ENCODE peak calls at places on chromosomes 12 and 14, in seven cellular contexts. N is mesenchymal stem cell, K is IMR-90, W is trophoblast cell, U is H9, F is H1, Z is mesendoderm. Y is an unnamed sample.

GRCh38 chr12:132460571-132460970 is 29.4 kb upstream of the FBRSL1 start:
- DNase-seq in N (no peak), K (no peak), W (no peak), U (no peak), F (no peak), Z (peak; percentile 34), Y (no peak)

GRCh38 chr14:44701563-44702263 is 194.6 kb upstream of the FSCB start:
- DNase-seq in N (peak; percentile 16), K (peak; percentile 2), W (no peak), U (no peak), F (no peak), Z (peak; percentile 62), Y (no peak)

GRCh38 chr14:78725086-78725485 is 554.9 kb downstream of the NRXN3 start:
- DNase-seq in N (no peak), K (no peak), W (no peak), U (no peak), F (no peak), Z (peak; percentile 93), Y (no peak)

GRCh38 chr12:15143467-15143866 is 77.8 kb downstream of the RERG start:
- DNase-seq in N (no peak), K (no peak), W (no peak), U (no peak), F (no peak), Z (no peak), Y (no peak)

GRCh38 chr14:74988131-74988530 is 14.6 kb upstream of the EIF2B2 start:
- DNase-seq in N (peak; percentile 22), K (peak; percentile 75), W (peak; percentile 56), U (no peak), F (no peak), Z (peak; percentile 71), Y (no peak)

GRCh38 chr12:66803972-66804371 is 125.1 kb upstream of the GRIP1 start:
- DNase-seq in N (no peak), K (no peak), W (no peak), U (peak; percentile 45), F (no peak), Z (peak; percentile 17), Y (peak; percentile 32)

GRCh38 chr12:6033546-6033945 is 88.5 kb upstream of the ANO2 start:
- DNase-seq in N (no peak), K (no peak), W (no peak), U (no peak), F (no peak), Z (no peak), Y (no peak)

GRCh38 chr14:58783801-58784511 is 146.2 kb downstream of the DACT1 start:
- DNase-seq in N (no peak), K (peak; percentile 30), W (no peak), U (no peak), F (no peak), Z (no peak), Y (no peak)

GRCh38 chr12:86261142-86261541 is 5.0 kb upstream of the MGAT4C start:
- DNase-seq in N (no peak), K (peak; percentile 41), W (no peak), U (no peak), F (no peak), Z (no peak), Y (no peak)

GRCh38 chr12:70756791-70757190 is 119.6 kb upstream of the PTPRB start:
- DNase-seq in N (no peak), K (no peak), W (no peak), U (no peak), F (no peak), Z (no peak), Y (no peak)

GRCh38 chr12:21416611-21417121 is 20.8 kb upstream of the PYROXD1 start:
- DNase-seq in N (no peak), K (peak; percentile 42), W (no peak), U (no peak), F (no peak), Z (no peak), Y (peak; percentile 66)

GRCh38 chr14:105019861-105020814 is 745 bp downstream of the CDCA4 start:
- DNase-seq in N (peak; percentile 82), K (peak; percentile 49), W (peak; percentile 22), U (no peak), F (no peak), Z (peak; percentile 60), Y (peak; percentile 33)

GRCh38 chr12:29519585-29520182 is 22.2 kb upstream of the OVCH1 start:
- DNase-seq in N (peak; percentile 65), K (peak; percentile 68), W (peak; percentile 26), U (no peak), F (no peak), Z (peak; percentile 38), Y (peak; percentile 11)

GRCh38 chr12:3213171-3213570 is 136.0 kb downstream of the TSPAN9 start:
- DNase-seq in N (no peak), K (no peak), W (no peak), U (no peak), F (no peak), Z (no peak), Y (no peak)

GRCh38 chr12:92002195-92002649 is 143.4 kb downstream of the BTG1 start:
- DNase-seq in N (no peak), K (peak; percentile 34), W (peak; percentile 55), U (no peak), F (no peak), Z (no peak), Y (no peak)

GRCh38 chr12:47082283-47082962 is 2.7 kb upstream of the AMIGO2 start:
- DNase-seq in N (peak; percentile 11), K (no peak), W (no peak), U (no peak), F (no peak), Z (no peak), Y (no peak)

GRCh38 chr14:32233292-32233691 is 30.2 kb upstream of the RNU6-8 start:
- DNase-seq in N (no peak), K (no peak), W (no peak), U (no peak), F (no peak), Z (no peak), Y (no peak)

GRCh38 chr14:91264151-91265150 is 19.9 kb upstream of the GPR68 start:
- DNase-seq in N (no peak), K (no peak), W (no peak), U (peak; percentile 41), F (no peak), Z (no peak), Y (no peak)

GRCh38 chr12:20105938-20106337 is 262.4 kb upstream of the PDE3A start:
- DNase-seq in N (peak; percentile 74), K (peak; percentile 65), W (peak; percentile 14), U (no peak), F (no peak), Z (no peak), Y (no peak)

GRCh38 chr12:28780096-28780495 is 369.0 kb upstream of the FAR2 start:
- DNase-seq in N (peak; percentile 93), K (peak; percentile 81), W (peak; percentile 30), U (no peak), F (no peak), Z (no peak), Y (no peak)

GRCh38 chr12:67940780-67941243 is 48.4 kb upstream of the IFNG-AS1 start:
- DNase-seq in N (peak; percentile 65), K (peak; percentile 40), W (peak; percentile 62), U (no peak), F (no peak), Z (peak; percentile 95), Y (no peak)

GRCh38 chr12:46071769-46072624 is 81.6 kb upstream of the SCAF11 start:
- DNase-seq in N (peak; percentile 79), K (peak; percentile 71), W (peak; percentile 49), U (peak; percentile 86), F (peak; percentile 46), Z (peak; percentile 85), Y (peak; percentile 50)

GRCh38 chr14:23376477-23377200 is at the start of gene CMTM5:
- DNase-seq in N (no peak), K (no peak), W (no peak), U (peak; percentile 66), F (no peak), Z (peak; percentile 76), Y (peak; percentile 51)

GRCh38 chr14:67413806-67414769 is 2.1 kb upstream of the PLEK2 start:
- DNase-seq in N (peak; percentile 86), K (peak; percentile 88), W (no peak), U (no peak), F (peak; percentile 47), Z (peak; percentile 95), Y (no peak)

GRCh38 chr14:104821229-104821945 is 20.5 kb downstream of the ZBTB42 start:
- DNase-seq in N (peak; percentile 33), K (no peak), W (no peak), U (peak; percentile 27), F (no peak), Z (no peak), Y (no peak)

GRCh38 chr12:14547571-14547970 is 20.1 kb downstream of the PLBD1 start:
- DNase-seq in N (no peak), K (no peak), W (no peak), U (no peak), F (no peak), Z (no peak), Y (no peak)

GRCh38 chr14:73465833-73466532 is 7.6 kb upstream of the NUMB start:
- DNase-seq in N (peak; percentile 18), K (peak; percentile 59), W (no peak), U (no peak), F (no peak), Z (no peak), Y (no peak)

GRCh38 chr12:42326466-42327226 is 679 bp downstream of the PPHLN1 start:
- DNase-seq in N (peak; percentile 39), K (peak; percentile 27), W (peak; percentile 3), U (no peak), F (no peak), Z (peak; percentile 11), Y (no peak)

GRCh38 chr12:12722351-12723146 is 5.4 kb downstream of the CDKN1B start:
- DNase-seq in N (peak; percentile 56), K (peak; percentile 53), W (no peak), U (no peak), F (no peak), Z (no peak), Y (no peak)

GRCh38 chr12:122615780-122616179 is 87.4 kb downstream of the HCAR2 start:
- DNase-seq in N (no peak), K (no peak), W (no peak), U (no peak), F (no peak), Z (no peak), Y (no peak)
- H2BK120ac ChIP-seq in N (no peak overlapping the region), K (no peak overlapping the region), W (no peak overlapping the region), U (no peak overlapping the region), F (no peak overlapping the region), Z (no peak overlapping the region), Y (no peak overlapping the region)

GRCh38 chr14:64113279-64113678 is 180.9 kb downstream of the ESR2 start:
- DNase-seq in N (no peak), K (no peak), W (peak; percentile 9), U (no peak), F (no peak), Z (no peak), Y (no peak)
- H3K9ac ChIP-seq in N (no peak overlapping the region), K (no peak overlapping the region), W (no peak overlapping the region), U (no peak overlapping the region), F (no peak overlapping the region), Z (no peak overlapping the region), Y (no peak overlapping the region)

DNA sequence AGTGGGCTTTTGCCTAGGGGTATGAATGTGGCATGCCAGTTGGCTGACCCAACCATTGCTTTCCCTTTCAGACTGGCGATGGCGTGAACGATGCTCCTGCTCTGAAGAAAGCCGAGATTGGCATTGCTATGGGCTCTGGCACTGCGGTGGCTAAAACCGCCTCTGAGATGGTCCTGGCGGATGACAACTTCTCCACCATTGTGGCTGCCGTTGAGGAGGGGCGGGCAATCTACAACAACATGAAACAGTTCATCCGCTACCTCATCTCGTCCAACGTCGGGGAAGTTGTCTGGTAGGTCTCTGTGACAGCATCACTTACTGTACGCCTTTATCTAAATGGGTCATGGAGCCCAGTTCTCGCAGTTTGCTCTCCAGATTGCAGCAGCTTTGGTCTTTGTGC is 61.1 kb downstream of the ATP2A2 start:
- DNase-seq in N (no peak), K (no peak), W (no peak), U (no peak), F (no peak), Z (no peak), Y (no peak)
- H2BK120ac ChIP-seq in N (no peak overlapping the region), K (no peak overlapping the region), W (no peak overlapping the region), U (no peak overlapping the region), F (no peak overlapping the region), Z (no peak overlapping the region), Y (no peak overlapping the region)

GRCh38 chr12:93572712-93573551 is 457 bp downstream of the SOCS2 start:
- DNase-seq in N (peak; percentile 51), K (peak; percentile 23), W (peak; percentile 27), U (peak; percentile 64), F (no peak), Z (peak; percentile 79), Y (peak; percentile 9)
- H3K9ac ChIP-seq in N (peak overlapping the region; percentile 74), K (peak overlapping the region; percentile 75), W (peak overlapping the region; percentile 30), U (peak overlapping the region; percentile 42), F (peak overlapping the region; percentile 14), Z (peak overlapping the region; percentile 81), Y (peak overlapping the region; percentile 83)